ENCODE peak calls at places on chromosomes 1 and 21, in five cellular contexts. I is endodermal cell, U is transverse colon, B is AG10803, J is dorsolateral prefrontal cortex. D is an unnamed sample.

GRCh38 chr1:30816211-30817082 is 58.9 kb upstream of the LAPTM5 start:
- DNase-seq in I (peak), U (peak), B (peak), J (peak), D (peak)

GRCh38 chr21:40386301-40386911 is 460.6 kb downstream of the DSCAM start:
- DNase-seq in I (peak), U (peak), B (no peak), J (peak), D (no peak)

GRCh38 chr1:206534552-206534951 is 27.2 kb downstream of the RASSF5 start:
- DNase-seq in I (no peak), U (no peak), B (no peak), J (no peak), D (no peak)

GRCh38 chr21:33478858-33479678 is 706 bp downstream of the TMEM50B start:
- DNase-seq in I (peak), U (peak), B (peak), J (no peak), D (peak)

GRCh38 chr21:42098957-42099547 is 27.9 kb downstream of the UMODL1 start:
- DNase-seq in I (no peak), U (no peak), B (no peak), J (no peak), D (no peak)

GRCh38 chr21:34835526-34835925 is 166.7 kb downstream of the CLIC6 start:
- DNase-seq in I (peak), U (peak), B (peak), J (no peak), D (peak)

GRCh38 chr1:205416326-205416725 is 5.5 kb downstream of the LEMD1 start:
- DNase-seq in I (no peak), U (no peak), B (no peak), J (no peak), D (no peak)

GRCh38 chr1:16402742-16403141 is 34.5 kb downstream of the SPATA21 start:
- DNase-seq in I (no peak), U (no peak), B (no peak), J (no peak), D (peak)

GRCh38 chr1:44013949-44014348 is 17.3 kb downstream of the SLC6A9 start:
- DNase-seq in I (no peak), U (no peak), B (no peak), J (no peak), D (no peak)

GRCh38 chr1:229594227-229595008 is 31.5 kb downstream of the TAF5L start:
- DNase-seq in I (no peak), U (no peak), B (no peak), J (no peak), D (no peak)

GRCh38 chr1:230174765-230175747 is 108.0 kb downstream of the GALNT2 start:
- DNase-seq in I (peak), U (peak), B (no peak), J (no peak), D (no peak)

GRCh38 chr1:10939654-10940450 is 72.6 kb upstream of the TARDBP start:
- DNase-seq in I (peak), U (peak), B (peak), J (no peak), D (no peak)

DNA sequence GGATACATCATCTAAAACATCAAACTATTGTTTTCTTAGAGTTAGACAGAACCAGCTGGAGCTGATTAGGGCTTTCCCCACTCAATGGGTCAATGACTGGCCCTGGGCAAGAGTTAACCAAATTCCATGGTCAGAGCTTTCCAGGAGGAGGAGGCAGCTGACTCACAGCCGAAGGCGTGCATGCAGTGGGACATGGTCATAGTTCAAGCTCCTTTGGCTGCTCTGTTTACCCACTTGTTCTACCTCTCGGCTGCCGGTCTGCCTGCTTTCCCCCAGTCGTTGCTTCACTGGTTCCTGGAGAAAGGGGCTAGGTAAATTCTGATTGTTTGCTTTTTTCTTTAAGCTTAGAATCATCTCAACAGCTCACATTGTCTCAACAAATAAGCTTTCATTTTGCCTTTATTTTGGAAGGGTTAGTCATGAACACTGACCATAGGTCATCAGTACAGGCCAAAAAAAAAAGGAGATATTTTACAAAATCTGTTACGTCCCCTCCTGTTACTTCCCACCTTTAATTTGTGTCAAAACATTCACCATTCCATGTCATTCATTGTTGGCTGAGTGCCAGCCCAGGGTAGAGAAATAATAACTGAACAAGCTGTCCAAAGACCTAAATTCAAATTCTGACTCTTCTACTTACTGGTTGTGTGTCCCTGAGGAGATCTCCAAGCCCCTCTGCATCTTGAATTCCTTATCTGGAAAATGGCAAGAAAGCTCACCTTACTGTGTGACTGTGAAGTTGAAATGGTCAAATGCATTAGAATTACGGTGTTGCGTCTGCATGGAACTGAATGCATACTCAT is 12.0 kb downstream of the MAB21L3 start:
- DNase-seq in I (no peak), U (peak), B (peak), J (no peak), D (peak)
- H3K4me3 ChIP-seq in I (no peak), U (no peak), B (peak), J (no peak), D (no peak)

GRCh38 chr1:1358433-1359201 is at the start of gene MXRA8:
- DNase-seq in I (peak), U (peak), B (peak), J (no peak), D (peak)
- TF ChIP-seq CTCF in I (no peak), U (no peak), B (no peak), J (no peak), D (no peak)

DNA sequence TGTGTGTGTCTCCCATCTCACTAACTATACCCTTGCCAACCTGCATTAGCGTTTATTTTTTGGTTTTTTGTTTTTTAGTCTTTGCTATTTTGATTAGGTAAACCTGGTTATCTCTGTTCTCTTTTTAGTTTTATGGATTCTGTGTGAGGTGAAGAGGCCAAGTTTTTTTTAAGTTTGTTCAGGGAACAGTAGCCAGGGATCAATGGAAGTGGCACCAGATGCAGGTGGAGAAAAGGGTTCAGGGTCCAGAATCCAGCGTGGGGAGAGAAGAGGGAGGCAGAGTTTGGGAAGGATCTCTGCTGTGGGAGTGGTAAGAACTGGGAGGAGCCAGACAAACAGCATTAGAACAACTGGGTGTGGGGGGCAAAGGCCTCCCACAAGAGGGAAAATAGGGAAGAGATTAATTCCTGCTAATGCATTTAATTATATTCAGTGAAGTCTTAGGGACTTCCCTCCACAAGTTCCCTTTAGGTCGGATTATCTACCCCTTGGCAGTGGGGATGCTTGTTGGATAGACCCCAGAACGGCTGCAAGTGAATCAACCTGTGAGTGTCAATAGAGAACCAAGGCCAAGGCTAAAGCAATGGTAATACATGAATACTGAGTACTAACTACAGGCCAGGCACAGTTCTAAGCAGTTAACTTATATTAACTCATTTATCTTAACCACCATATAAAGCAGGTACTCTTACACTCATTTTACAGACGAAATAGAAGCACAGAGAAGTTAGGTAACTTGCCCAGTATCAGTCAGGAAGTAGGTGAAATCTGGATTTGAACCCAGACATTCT is 607 bp downstream of the GNAT2 start:
- DNase-seq in I (peak), U (no peak), B (no peak), J (no peak), D (no peak)
- H3K4me3 ChIP-seq in I (peak), U (peak), B (peak), J (peak), D (peak)

DNA sequence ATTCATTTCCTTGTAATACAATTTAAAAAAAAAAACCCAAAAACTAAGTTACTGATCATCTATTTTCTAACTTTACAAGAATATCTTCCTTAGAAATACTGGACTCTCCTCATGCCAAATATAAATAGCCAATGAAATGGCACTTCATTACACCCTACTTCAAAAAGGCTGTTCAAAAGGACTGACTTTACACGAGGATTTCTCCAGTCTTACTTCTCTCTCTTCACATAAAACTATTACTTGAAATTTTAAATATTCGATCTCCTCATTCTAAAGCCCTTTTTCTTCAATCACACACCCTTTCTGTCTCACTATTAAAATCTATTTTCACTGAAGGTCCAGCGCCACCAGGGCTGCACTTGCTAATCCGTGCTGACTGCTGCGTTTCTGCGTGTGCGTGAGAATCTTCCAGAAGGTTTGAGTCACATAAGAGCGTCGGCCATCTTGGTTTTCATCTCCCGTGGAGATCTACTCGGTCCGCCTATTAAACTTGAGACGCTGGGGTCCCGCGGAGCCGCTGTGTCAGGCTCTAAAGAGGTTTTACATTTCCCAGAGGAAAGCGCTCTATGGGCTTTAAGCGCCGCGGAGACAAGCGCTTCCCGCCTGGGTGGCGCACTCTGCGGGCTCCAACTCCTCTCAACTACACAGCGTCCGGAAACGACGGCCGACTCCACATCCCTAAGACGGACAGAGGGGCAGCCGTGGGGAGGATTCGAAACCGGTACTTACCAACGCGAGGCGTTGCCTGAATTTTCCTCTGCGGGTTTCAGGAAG is 643 bp downstream of the LRIF1 start:
- DNase-seq in I (peak), U (peak), B (peak), J (peak), D (peak)
- TF ChIP-seq CTCF in I (no peak), U (no peak), B (peak), J (no peak), D (peak)

GRCh38 chr1:155125511-155125945 is 2.1 kb upstream of the EFNA1 start:
- DNase-seq in I (peak), U (no peak), B (no peak), J (no peak), D (no peak)

GRCh38 chr1:155126494-155127104 is 1.1 kb upstream of the EFNA1 start:
- DNase-seq in I (peak), U (peak), B (peak), J (peak), D (no peak)

GRCh38 chr1:155125946-155126493 is 1.7 kb upstream of the EFNA1 start:
- DNase-seq in I (peak), U (peak), B (peak), J (peak), D (peak)

GRCh38 chr1:155123801-155124200 is 3.9 kb upstream of the EFNA1 start:
- DNase-seq in I (no peak), U (no peak), B (no peak), J (no peak), D (no peak)

GRCh38 chr1:155124503-155125463 is 2.9 kb upstream of the EFNA1 start:
- DNase-seq in I (peak), U (peak), B (no peak), J (no peak), D (no peak)
- H3K4me3 ChIP-seq in I (no peak), U (no peak), B (no peak), J (no peak), D (no peak)

D was measured in fibroblast of mammary gland.